ENCODE peak calls at places on chromosome 17, in seven cellular contexts. One of them, this sample, is unnamed.

GRCh38 chr17:38920374-38921291 is 4.8 kb upstream of the LASP1NB start:
- DNase-seq in A549: no peak
- DNase-seq in iPS-NIHi11: no peak
- DNase-seq in activated T-helper 1 cell treated with Interleukin-2 at 50 U/mL for 16 hours: no peak
- DNase-seq in naive thymus-derived CD4-positive, alpha-beta T cell: no peak
- DNase-seq in NCI-H526 treated with DMSO at 0.1 percent for 48 hours: no peak
- DNase-seq in heart right ventricle: no peak
- DNase-seq in this sample: no peak

GRCh38 chr17:9200197-9200662 is 178.9 kb downstream of the NTN1 start:
- DNase-seq in naive thymus-derived CD4-positive, alpha-beta T cell: no peak
- DNase-seq in A549: no peak
- DNase-seq in heart right ventricle: no peak
- DNase-seq in iPS-NIHi11: no peak
- DNase-seq in activated T-helper 1 cell treated with Interleukin-2 at 50 U/mL for 16 hours: no peak
- DNase-seq in NCI-H526 treated with DMSO at 0.1 percent for 48 hours: no peak
- DNase-seq in this sample: no peak

GRCh38 chr17:76497979-76498885 is 3.0 kb downstream of the RHBDF2 start:
- DNase-seq in A549: peak; percentile 75
- DNase-seq in heart right ventricle: peak; percentile 88
- DNase-seq in iPS-NIHi11: peak; percentile 66
- DNase-seq in NCI-H526 treated with DMSO at 0.1 percent for 48 hours: peak; percentile 67
- DNase-seq in naive thymus-derived CD4-positive, alpha-beta T cell: no peak
- DNase-seq in activated T-helper 1 cell treated with Interleukin-2 at 50 U/mL for 16 hours: no peak
- DNase-seq in this sample: no peak

GRCh38 chr17:29069526-29070041 is 26.6 kb downstream of the PIPOX start:
- DNase-seq in A549: no peak
- DNase-seq in activated T-helper 1 cell treated with Interleukin-2 at 50 U/mL for 16 hours: no peak
- DNase-seq in heart right ventricle: no peak
- DNase-seq in iPS-NIHi11: peak; percentile 77
- DNase-seq in NCI-H526 treated with DMSO at 0.1 percent for 48 hours: peak; percentile 55
- DNase-seq in naive thymus-derived CD4-positive, alpha-beta T cell: no peak
- DNase-seq in this sample: no peak

GRCh38 chr17:73654241-73654640 is 10.0 kb upstream of the SDK2 start:
- DNase-seq in iPS-NIHi11: no peak
- DNase-seq in naive thymus-derived CD4-positive, alpha-beta T cell: no peak
- DNase-seq in heart right ventricle: no peak
- DNase-seq in A549: no peak
- DNase-seq in NCI-H526 treated with DMSO at 0.1 percent for 48 hours: no peak
- DNase-seq in activated T-helper 1 cell treated with Interleukin-2 at 50 U/mL for 16 hours: no peak
- DNase-seq in this sample: no peak

GRCh38 chr17:64357191-64357981 is 33.3 kb downstream of the PECAM1 start:
- DNase-seq in NCI-H526 treated with DMSO at 0.1 percent for 48 hours: no peak
- DNase-seq in heart right ventricle: peak; percentile 66
- DNase-seq in naive thymus-derived CD4-positive, alpha-beta T cell: no peak
- DNase-seq in iPS-NIHi11: no peak
- DNase-seq in activated T-helper 1 cell treated with Interleukin-2 at 50 U/mL for 16 hours: no peak
- DNase-seq in A549: no peak
- DNase-seq in this sample: no peak

GRCh38 chr17:46792071-46792470 is 26.4 kb downstream of the WNT3 start:
- DNase-seq in A549: no peak
- DNase-seq in heart right ventricle: no peak
- DNase-seq in activated T-helper 1 cell treated with Interleukin-2 at 50 U/mL for 16 hours: no peak
- DNase-seq in iPS-NIHi11: no peak
- DNase-seq in naive thymus-derived CD4-positive, alpha-beta T cell: no peak
- DNase-seq in NCI-H526 treated with DMSO at 0.1 percent for 48 hours: no peak
- DNase-seq in this sample: no peak

GRCh38 chr17:49114703-49115102 is 17.9 kb upstream of the B4GALNT2 start:
- DNase-seq in A549: no peak
- DNase-seq in heart right ventricle: no peak
- DNase-seq in activated T-helper 1 cell treated with Interleukin-2 at 50 U/mL for 16 hours: no peak
- DNase-seq in iPS-NIHi11: no peak
- DNase-seq in naive thymus-derived CD4-positive, alpha-beta T cell: no peak
- DNase-seq in NCI-H526 treated with DMSO at 0.1 percent for 48 hours: no peak
- DNase-seq in this sample: no peak

GRCh38 chr17:16407911-16408588 is 7.3 kb upstream of the TRPV2 start:
- DNase-seq in A549: no peak
- DNase-seq in iPS-NIHi11: peak; percentile 47
- DNase-seq in heart right ventricle: peak; percentile 73
- DNase-seq in naive thymus-derived CD4-positive, alpha-beta T cell: no peak
- DNase-seq in activated T-helper 1 cell treated with Interleukin-2 at 50 U/mL for 16 hours: no peak
- DNase-seq in NCI-H526 treated with DMSO at 0.1 percent for 48 hours: no peak
- DNase-seq in this sample: no peak

GRCh38 chr17:27549251-27549919 is 81.6 kb upstream of the LGALS9 start:
- DNase-seq in NCI-H526 treated with DMSO at 0.1 percent for 48 hours: no peak
- DNase-seq in naive thymus-derived CD4-positive, alpha-beta T cell: no peak
- DNase-seq in A549: no peak
- DNase-seq in activated T-helper 1 cell treated with Interleukin-2 at 50 U/mL for 16 hours: no peak
- DNase-seq in iPS-NIHi11: no peak
- DNase-seq in heart right ventricle: no peak
- DNase-seq in this sample: no peak

GRCh38 chr17:49459401-49459984 is 35.6 kb upstream of the NGFR start:
- DNase-seq in heart right ventricle: no peak
- DNase-seq in A549: no peak
- DNase-seq in naive thymus-derived CD4-positive, alpha-beta T cell: no peak
- DNase-seq in activated T-helper 1 cell treated with Interleukin-2 at 50 U/mL for 16 hours: no peak
- DNase-seq in iPS-NIHi11: peak; percentile 53
- DNase-seq in NCI-H526 treated with DMSO at 0.1 percent for 48 hours: no peak
- DNase-seq in this sample: no peak

GRCh38 chr17:41989702-41990419 is 23.3 kb downstream of the CNP start:
- DNase-seq in NCI-H526 treated with DMSO at 0.1 percent for 48 hours: no peak
- DNase-seq in activated T-helper 1 cell treated with Interleukin-2 at 50 U/mL for 16 hours: no peak
- DNase-seq in iPS-NIHi11: no peak
- DNase-seq in A549: no peak
- DNase-seq in heart right ventricle: no peak
- DNase-seq in naive thymus-derived CD4-positive, alpha-beta T cell: no peak
- DNase-seq in this sample: no peak

GRCh38 chr17:79633937-79634813 is 23.3 kb upstream of the RBFOX3 start:
- DNase-seq in A549: no peak
- DNase-seq in activated T-helper 1 cell treated with Interleukin-2 at 50 U/mL for 16 hours: no peak
- DNase-seq in naive thymus-derived CD4-positive, alpha-beta T cell: no peak
- DNase-seq in heart right ventricle: no peak
- DNase-seq in NCI-H526 treated with DMSO at 0.1 percent for 48 hours: no peak
- DNase-seq in iPS-NIHi11: peak; percentile 3
- DNase-seq in this sample: no peak

GRCh38 chr17:30300803-30301202 is 9.1 kb upstream of the BLMH start:
- DNase-seq in A549: no peak
- DNase-seq in activated T-helper 1 cell treated with Interleukin-2 at 50 U/mL for 16 hours: no peak
- DNase-seq in NCI-H526 treated with DMSO at 0.1 percent for 48 hours: no peak
- DNase-seq in iPS-NIHi11: no peak
- DNase-seq in heart right ventricle: no peak
- DNase-seq in naive thymus-derived CD4-positive, alpha-beta T cell: no peak
- DNase-seq in this sample: no peak

GRCh38 chr17:41812176-41813038 is at the start of gene FKBP10:
- DNase-seq in NCI-H526 treated with DMSO at 0.1 percent for 48 hours: peak; percentile 59
- DNase-seq in iPS-NIHi11: peak; percentile 92
- DNase-seq in A549: peak; percentile 94
- DNase-seq in activated T-helper 1 cell treated with Interleukin-2 at 50 U/mL for 16 hours: peak; percentile 9
- DNase-seq in heart right ventricle: peak; percentile 76
- DNase-seq in naive thymus-derived CD4-positive, alpha-beta T cell: peak; percentile 21
- DNase-seq in this sample: peak; percentile 54

GRCh38 chr17:63601439-63602371 is 1.0 kb downstream of the TACO1 start:
- DNase-seq in NCI-H526 treated with DMSO at 0.1 percent for 48 hours: no peak
- DNase-seq in A549: no peak
- DNase-seq in activated T-helper 1 cell treated with Interleukin-2 at 50 U/mL for 16 hours: no peak
- DNase-seq in iPS-NIHi11: no peak
- DNase-seq in naive thymus-derived CD4-positive, alpha-beta T cell: no peak
- DNase-seq in heart right ventricle: no peak
- DNase-seq in this sample: no peak

GRCh38 chr17:44110011-44110686 is 13.3 kb downstream of the HDAC5 start:
- DNase-seq in A549: no peak
- DNase-seq in heart right ventricle: no peak
- DNase-seq in NCI-H526 treated with DMSO at 0.1 percent for 48 hours: no peak
- DNase-seq in iPS-NIHi11: no peak
- DNase-seq in naive thymus-derived CD4-positive, alpha-beta T cell: no peak
- DNase-seq in activated T-helper 1 cell treated with Interleukin-2 at 50 U/mL for 16 hours: no peak
- DNase-seq in this sample: no peak

GRCh38 chr17:16052486-16052885 is 52.9 kb downstream of the TTC19 start:
- DNase-seq in heart right ventricle: no peak
- DNase-seq in naive thymus-derived CD4-positive, alpha-beta T cell: no peak
- DNase-seq in NCI-H526 treated with DMSO at 0.1 percent for 48 hours: no peak
- DNase-seq in activated T-helper 1 cell treated with Interleukin-2 at 50 U/mL for 16 hours: no peak
- DNase-seq in iPS-NIHi11: no peak
- DNase-seq in A549: no peak
- DNase-seq in this sample: no peak

GRCh38 chr17:13594310-13594709 is 7.4 kb downstream of the HS3ST3A1 start:
- DNase-seq in A549: no peak
- DNase-seq in heart right ventricle: no peak
- DNase-seq in naive thymus-derived CD4-positive, alpha-beta T cell: no peak
- DNase-seq in iPS-NIHi11: no peak
- DNase-seq in activated T-helper 1 cell treated with Interleukin-2 at 50 U/mL for 16 hours: no peak
- DNase-seq in NCI-H526 treated with DMSO at 0.1 percent for 48 hours: no peak
- DNase-seq in this sample: no peak

GRCh38 chr17:14299261-14300093 is 1.4 kb upstream of the HS3ST3B1 start:
- DNase-seq in heart right ventricle: no peak
- DNase-seq in iPS-NIHi11: no peak
- DNase-seq in NCI-H526 treated with DMSO at 0.1 percent for 48 hours: no peak
- DNase-seq in activated T-helper 1 cell treated with Interleukin-2 at 50 U/mL for 16 hours: no peak
- DNase-seq in A549: peak; percentile 23
- DNase-seq in naive thymus-derived CD4-positive, alpha-beta T cell: no peak
- DNase-seq in this sample: no peak

GRCh38 chr17:16013943-16014407 is 14.4 kb downstream of the TTC19 start:
- DNase-seq in heart right ventricle: no peak
- DNase-seq in A549: peak; percentile 48
- DNase-seq in activated T-helper 1 cell treated with Interleukin-2 at 50 U/mL for 16 hours: no peak
- DNase-seq in NCI-H526 treated with DMSO at 0.1 percent for 48 hours: peak; percentile 1
- DNase-seq in naive thymus-derived CD4-positive, alpha-beta T cell: no peak
- DNase-seq in iPS-NIHi11: peak; percentile 12
- DNase-seq in this sample: peak; percentile 36

GRCh38 chr17:13953871-13954270 is 115.4 kb upstream of the COX10 start:
- DNase-seq in iPS-NIHi11: no peak
- DNase-seq in activated T-helper 1 cell treated with Interleukin-2 at 50 U/mL for 16 hours: no peak
- DNase-seq in heart right ventricle: no peak
- DNase-seq in NCI-H526 treated with DMSO at 0.1 percent for 48 hours: no peak
- DNase-seq in A549: no peak
- DNase-seq in naive thymus-derived CD4-positive, alpha-beta T cell: no peak
- DNase-seq in this sample: no peak

GRCh38 chr17:76384987-76385891 is 830 bp downstream of the SPHK1 start:
- DNase-seq in iPS-NIHi11: no peak
- DNase-seq in heart right ventricle: peak; percentile 45
- DNase-seq in activated T-helper 1 cell treated with Interleukin-2 at 50 U/mL for 16 hours: no peak
- DNase-seq in A549: peak; percentile 77
- DNase-seq in NCI-H526 treated with DMSO at 0.1 percent for 48 hours: peak; percentile 13
- DNase-seq in naive thymus-derived CD4-positive, alpha-beta T cell: no peak
- DNase-seq in this sample: no peak

GRCh38 chr17:76630151-76630550 is 13.4 kb downstream of the ST6GALNAC1 start:
- DNase-seq in A549: no peak
- DNase-seq in iPS-NIHi11: peak; percentile 66
- DNase-seq in NCI-H526 treated with DMSO at 0.1 percent for 48 hours: no peak
- DNase-seq in naive thymus-derived CD4-positive, alpha-beta T cell: no peak
- DNase-seq in heart right ventricle: no peak
- DNase-seq in activated T-helper 1 cell treated with Interleukin-2 at 50 U/mL for 16 hours: no peak
- DNase-seq in this sample: no peak

GRCh38 chr17:2797632-2798031 is 1.4 kb downstream of the RAP1GAP2 start:
- DNase-seq in iPS-NIHi11: no peak
- DNase-seq in A549: no peak
- DNase-seq in NCI-H526 treated with DMSO at 0.1 percent for 48 hours: no peak
- DNase-seq in activated T-helper 1 cell treated with Interleukin-2 at 50 U/mL for 16 hours: no peak
- DNase-seq in naive thymus-derived CD4-positive, alpha-beta T cell: no peak
- DNase-seq in heart right ventricle: no peak
- DNase-seq in this sample: no peak

GRCh38 chr17:46127524-46127923 is 65.7 kb downstream of the KANSL1 start:
- DNase-seq in NCI-H526 treated with DMSO at 0.1 percent for 48 hours: no peak
- DNase-seq in naive thymus-derived CD4-positive, alpha-beta T cell: no peak
- DNase-seq in heart right ventricle: no peak
- DNase-seq in A549: no peak
- DNase-seq in activated T-helper 1 cell treated with Interleukin-2 at 50 U/mL for 16 hours: no peak
- DNase-seq in iPS-NIHi11: no peak
- DNase-seq in this sample: no peak

GRCh38 chr17:75075597-75076253 is 12.0 kb upstream of the SLC16A5 start:
- DNase-seq in heart right ventricle: no peak
- DNase-seq in A549: no peak
- DNase-seq in activated T-helper 1 cell treated with Interleukin-2 at 50 U/mL for 16 hours: no peak
- DNase-seq in iPS-NIHi11: no peak
- DNase-seq in NCI-H526 treated with DMSO at 0.1 percent for 48 hours: no peak
- DNase-seq in naive thymus-derived CD4-positive, alpha-beta T cell: no peak
- DNase-seq in this sample: no peak

GRCh38 chr17:42679001-42679491 is 2.3 kb upstream of the PLEKHH3 start:
- DNase-seq in naive thymus-derived CD4-positive, alpha-beta T cell: peak; percentile 14
- DNase-seq in iPS-NIHi11: peak; percentile 36
- DNase-seq in A549: peak; percentile 57
- DNase-seq in heart right ventricle: peak; percentile 54
- DNase-seq in NCI-H526 treated with DMSO at 0.1 percent for 48 hours: peak; percentile 42
- DNase-seq in activated T-helper 1 cell treated with Interleukin-2 at 50 U/mL for 16 hours: no peak
- DNase-seq in this sample: no peak

GRCh38 chr17:44492706-44493272 is 10.4 kb downstream of the GPATCH8 start:
- DNase-seq in heart right ventricle: no peak
- DNase-seq in activated T-helper 1 cell treated with Interleukin-2 at 50 U/mL for 16 hours: no peak
- DNase-seq in A549: no peak
- DNase-seq in iPS-NIHi11: no peak
- DNase-seq in NCI-H526 treated with DMSO at 0.1 percent for 48 hours: no peak
- DNase-seq in naive thymus-derived CD4-positive, alpha-beta T cell: no peak
- DNase-seq in this sample: no peak

GRCh38 chr17:58669853-58670252 is 22.0 kb downstream of the TEX14 start:
- DNase-seq in iPS-NIHi11: no peak
- DNase-seq in NCI-H526 treated with DMSO at 0.1 percent for 48 hours: no peak
- DNase-seq in A549: no peak
- DNase-seq in activated T-helper 1 cell treated with Interleukin-2 at 50 U/mL for 16 hours: no peak
- DNase-seq in naive thymus-derived CD4-positive, alpha-beta T cell: no peak
- DNase-seq in heart right ventricle: no peak
- DNase-seq in this sample: no peak